ENCODE peak calls at places on chromosomes 12 and 14, in eight cellular contexts. F is mucosa of gallbladder; K is nephron progenitor cell; Z is NCI-H2227 treated with DMSO at 0.1 percent for 48 hours; W is gastrocnemius medialis; A is activated T-cell treated with anti-CD3 and anti-CD28 coated beads for 1 hour; L is HS-5; J is CD8-positive, alpha-beta memory T cell. Q is an unnamed sample.

GRCh38 chr14:88706425-88706824 is 86.3 kb downstream of the EML5 start:
- DNase-seq in Z (no peak), L (peak; percentile 3), F (no peak), A (no peak), W (no peak), J (no peak), K (no peak), Q (no peak)

GRCh38 chr12:22543246-22544037 is 900 bp downstream of the C2CD5 start:
- DNase-seq in L (no peak), W (peak; percentile 4), K (peak; percentile 47), J (peak; percentile 66), F (peak; percentile 74), Z (peak; percentile 23), A (peak; percentile 18), Q (peak; percentile 59)

GRCh38 chr12:76029982-76030377 is 1.6 kb downstream of the PHLDA1 start:
- DNase-seq in J (no peak), F (no peak), L (no peak), Z (no peak), K (peak; percentile 39), A (no peak), W (no peak), Q (peak; percentile 38)

GRCh38 chr12:34126239-34126641 is 103.9 kb downstream of the ALG10 start:
- DNase-seq in Z (no peak), J (no peak), W (no peak), F (no peak), K (no peak), L (no peak), A (no peak), Q (no peak)

GRCh38 chr12:54215990-54216579 is 27.3 kb upstream of the SMUG1 start:
- DNase-seq in Z (no peak), K (no peak), F (no peak), L (no peak), A (no peak), W (no peak), J (peak; percentile 58), Q (peak; percentile 78)

GRCh38 chr14:55909879-55910278 is 208.3 kb upstream of the PELI2 start:
- DNase-seq in W (no peak), K (no peak), F (no peak), J (no peak), Z (no peak), A (no peak), L (no peak), Q (no peak)

GRCh38 chr14:33618361-33619095 is 332.3 kb downstream of the EGLN3 start:
- DNase-seq in L (no peak), W (no peak), A (no peak), Z (no peak), K (no peak), J (no peak), F (no peak), Q (no peak)

GRCh38 chr14:99497894-99498293 is 16.7 kb downstream of the CCNK start:
- DNase-seq in F (no peak), Z (no peak), W (no peak), K (no peak), A (no peak), L (no peak), J (no peak), Q (no peak)

GRCh38 chr14:67964391-67964812 is 144.8 kb downstream of the RAD51B start:
- DNase-seq in Z (no peak), F (no peak), A (no peak), L (no peak), J (no peak), K (no peak), W (no peak), Q (no peak)

GRCh38 chr14:43031598-43031997 is 1424.9 kb downstream of the LRFN5 start:
- DNase-seq in A (no peak), J (no peak), F (no peak), Z (no peak), K (no peak), W (no peak), L (no peak), Q (no peak)

GRCh38 chr12:57139796-57140649 is 7.4 kb downstream of the LRP1-AS start:
- DNase-seq in L (no peak), J (peak; percentile 7), F (no peak), Z (no peak), W (no peak), K (no peak), A (no peak), Q (no peak)

GRCh38 chr14:70045715-70046535 is 142.8 kb downstream of the SLC8A3 start:
- DNase-seq in A (no peak), K (peak; percentile 74), F (peak; percentile 85), L (no peak), J (no peak), W (peak; percentile 32), Z (peak; percentile 84), Q (peak; percentile 90)

GRCh38 chr12:105342464-105342863 is 12.0 kb downstream of the C12orf75 start:
- DNase-seq in F (no peak), Z (no peak), W (no peak), A (no peak), L (no peak), J (no peak), K (no peak), Q (no peak)

GRCh38 chr14:73743431-73743931 is 29.3 kb upstream of the PNMA1 start:
- DNase-seq in J (peak; percentile 77), A (peak; percentile 53), F (no peak), Z (no peak), K (no peak), W (no peak), L (no peak), Q (no peak)

GRCh38 chr14:104138098-104138890 is at the start of gene KIF26A:
- DNase-seq in W (no peak), F (no peak), A (no peak), L (no peak), K (peak; percentile 81), Z (peak; percentile 76), J (peak; percentile 29), Q (peak; percentile 43)

GRCh38 chr12:100138048-100138907 is 4.4 kb downstream of the BLTP3B start:
- DNase-seq in J (no peak), A (no peak), L (no peak), Z (no peak), W (no peak), K (no peak), F (no peak), Q (no peak)

GRCh38 chr14:55153951-55154350 is 24.9 kb downstream of the LGALS3 start:
- DNase-seq in F (no peak), W (no peak), K (no peak), J (no peak), L (no peak), A (no peak), Z (no peak), Q (no peak)

GRCh38 chr12:120844768-120845449 is 59.2 kb downstream of the SPPL3 start:
- DNase-seq in W (no peak), F (no peak), Z (no peak), A (no peak), K (no peak), J (no peak), L (no peak), Q (no peak)